ENCODE peak calls at places on chromosomes 3 and 15, in nine cellular contexts. O, A, K, Y, F, Z, G, C and S are unnamed samples.

GRCh38 chr3:120743081-120743365 is 479 bp downstream of the GTF2E1 start:
- DNase-seq in Z (peak; percentile 66), C (peak; percentile 30), O (no peak), A (no peak), G (no peak), F (no peak), Y (no peak), K (no peak), S (no peak)

GRCh38 chr15:42085236-42085605 is 9.1 kb downstream of the PLA2G4D start:
- DNase-seq in C (no peak), K (peak; percentile 33), Y (no peak), Z (no peak), O (no peak), A (no peak), G (no peak), F (no peak), S (no peak)

GRCh38 chr3:141434255-141434654 is 52.6 kb upstream of the RASA2 start:
- DNase-seq in Y (no peak), Z (no peak), G (no peak), C (no peak), K (no peak), A (no peak), F (no peak), O (no peak), S (no peak)

GRCh38 chr3:39189648-39190269 is 2.6 kb downstream of the XIRP1 start:
- DNase-seq in Y (no peak), K (peak; percentile 84), Z (peak; percentile 65), O (peak; percentile 25), F (peak; percentile 62), G (peak; percentile 81), A (peak; percentile 75), C (peak; percentile 86), S (no peak)

GRCh38 chr15:63233667-63234419 is 43.6 kb upstream of the APH1B start:
- DNase-seq in K (no peak), Y (no peak), F (no peak), Z (peak; percentile 94), O (no peak), C (no peak), G (no peak), A (peak; percentile 48), S (no peak)

GRCh38 chr15:76197703-76198455 is 113.4 kb downstream of the ETFA start:
- DNase-seq in C (no peak), K (no peak), G (no peak), F (no peak), O (no peak), Y (no peak), Z (no peak), A (no peak), S (peak; percentile 17)

GRCh38 chr3:169660709-169661566 is 2.6 kb downstream of the MECOM start:
- DNase-seq in A (no peak), O (no peak), K (no peak), C (no peak), Z (peak; percentile 38), F (no peak), G (peak; percentile 36), Y (no peak), S (peak; percentile 51)

GRCh38 chr15:70248116-70249025 is 150.7 kb upstream of the TLE3 start:
- DNase-seq in K (peak; percentile 78), F (no peak), Y (no peak), G (no peak), Z (no peak), A (no peak), C (no peak), O (no peak), S (no peak)

GRCh38 chr15:85542895-85543331 is 162.5 kb downstream of the AKAP13 start:
- DNase-seq in O (peak; percentile 93), Y (no peak), G (no peak), C (no peak), A (no peak), K (no peak), Z (no peak), F (no peak), S (no peak)

GRCh38 chr3:124200336-124200901 is 208.5 kb upstream of the ROPN1 start:
- DNase-seq in A (peak; percentile 20), Z (no peak), G (no peak), C (no peak), F (no peak), K (no peak), O (no peak), Y (no peak), S (no peak)

GRCh38 chr3:46368569-46368968 is 2.2 kb upstream of the CCR5 start:
- DNase-seq in Z (no peak), O (no peak), K (peak; percentile 77), A (no peak), C (no peak), G (no peak), F (peak; percentile 70), Y (peak; percentile 41), S (peak; percentile 66)